ENCODE peak calls at places on chromosomes 11 and 22, in eight cellular contexts. One of them, this sample, is unnamed.

GRCh38 chr22:40039482-40039881 is 44.7 kb downstream of the FAM83F start:
- DNase-seq in breast epithelium: no peak
- DNase-seq in kidney: no peak
- DNase-seq in sigmoid colon: no peak
- DNase-seq in body of pancreas: no peak
- DNase-seq in GM13977: no peak
- DNase-seq in BE2C: no peak
- DNase-seq in Caco-2: no peak
- DNase-seq in this sample: no peak

GRCh38 chr22:36277482-36278291 is 24.8 kb downstream of the APOL1 start:
- DNase-seq in Caco-2: peak
- DNase-seq in kidney: no peak
- DNase-seq in GM13977: peak
- DNase-seq in BE2C: peak
- DNase-seq in body of pancreas: peak
- DNase-seq in breast epithelium: no peak
- DNase-seq in sigmoid colon: peak
- DNase-seq in this sample: no peak

GRCh38 chr11:45458269-45458668 is 172.1 kb upstream of the SYT13 start:
- DNase-seq in breast epithelium: no peak
- DNase-seq in BE2C: no peak
- DNase-seq in sigmoid colon: no peak
- DNase-seq in kidney: no peak
- DNase-seq in body of pancreas: no peak
- DNase-seq in GM13977: no peak
- DNase-seq in Caco-2: no peak
- DNase-seq in this sample: no peak

GRCh38 chr11:76962583-76963416 is 71.4 kb upstream of the B3GNT6 start:
- DNase-seq in kidney: no peak
- DNase-seq in Caco-2: peak
- DNase-seq in sigmoid colon: no peak
- DNase-seq in breast epithelium: no peak
- DNase-seq in BE2C: no peak
- DNase-seq in GM13977: peak
- DNase-seq in body of pancreas: peak
- DNase-seq in this sample: no peak

GRCh38 chr22:24973867-24974266 is 21.4 kb downstream of the KIAA1671 start:
- DNase-seq in body of pancreas: no peak
- DNase-seq in GM13977: no peak
- DNase-seq in sigmoid colon: no peak
- DNase-seq in Caco-2: peak
- DNase-seq in breast epithelium: no peak
- DNase-seq in BE2C: no peak
- DNase-seq in kidney: no peak
- DNase-seq in this sample: no peak

GRCh38 chr11:131248588-131248987 is 121.8 kb upstream of the NTM start:
- DNase-seq in kidney: no peak
- DNase-seq in body of pancreas: no peak
- DNase-seq in breast epithelium: no peak
- DNase-seq in sigmoid colon: no peak
- DNase-seq in GM13977: no peak
- DNase-seq in BE2C: no peak
- DNase-seq in Caco-2: no peak
- DNase-seq in this sample: no peak

GRCh38 chr22:21067075-21067900 is 21.5 kb downstream of the LRRC74B start:
- DNase-seq in Caco-2: no peak
- DNase-seq in BE2C: no peak
- DNase-seq in GM13977: no peak
- DNase-seq in body of pancreas: no peak
- DNase-seq in breast epithelium: no peak
- DNase-seq in sigmoid colon: peak
- DNase-seq in kidney: no peak
- DNase-seq in this sample: no peak

GRCh38 chr22:30397656-30398635 is 1.1 kb downstream of the SEC14L2 start:
- DNase-seq in breast epithelium: no peak
- DNase-seq in Caco-2: no peak
- DNase-seq in BE2C: no peak
- DNase-seq in body of pancreas: no peak
- DNase-seq in kidney: peak
- DNase-seq in sigmoid colon: no peak
- DNase-seq in GM13977: no peak
- DNase-seq in this sample: no peak

GRCh38 chr22:42192547-42192946 is 61.9 kb upstream of the CYP2D6 start:
- DNase-seq in breast epithelium: no peak
- DNase-seq in GM13977: no peak
- DNase-seq in kidney: no peak
- DNase-seq in body of pancreas: no peak
- DNase-seq in Caco-2: no peak
- DNase-seq in sigmoid colon: no peak
- DNase-seq in BE2C: no peak
- DNase-seq in this sample: no peak

GRCh38 chr22:36244522-36245391 is 5.4 kb upstream of the APOL2 start:
- DNase-seq in kidney: peak
- DNase-seq in GM13977: no peak
- DNase-seq in Caco-2: no peak
- DNase-seq in BE2C: no peak
- DNase-seq in body of pancreas: no peak
- DNase-seq in sigmoid colon: no peak
- DNase-seq in breast epithelium: no peak
- DNase-seq in this sample: no peak

GRCh38 chr22:47260551-47260950 is 498.1 kb downstream of the TBC1D22A start:
- DNase-seq in breast epithelium: no peak
- DNase-seq in kidney: no peak
- DNase-seq in body of pancreas: no peak
- DNase-seq in BE2C: no peak
- DNase-seq in sigmoid colon: no peak
- DNase-seq in Caco-2: no peak
- DNase-seq in GM13977: no peak
- DNase-seq in this sample: no peak

GRCh38 chr11:81033779-81034550 is 1593.1 kb upstream of the TENM4 start:
- DNase-seq in BE2C: no peak
- DNase-seq in breast epithelium: no peak
- DNase-seq in body of pancreas: no peak
- DNase-seq in GM13977: no peak
- DNase-seq in sigmoid colon: no peak
- DNase-seq in kidney: no peak
- DNase-seq in Caco-2: no peak
- DNase-seq in this sample: no peak

GRCh38 chr11:11813288-11813962 is 28.3 kb upstream of the USP47 start:
- DNase-seq in GM13977: no peak
- DNase-seq in body of pancreas: peak
- DNase-seq in BE2C: no peak
- DNase-seq in sigmoid colon: peak
- DNase-seq in Caco-2: peak
- DNase-seq in breast epithelium: no peak
- DNase-seq in kidney: no peak
- DNase-seq in this sample: peak

GRCh38 chr11:86291466-86292262 is 10.4 kb upstream of the HIKESHI start:
- DNase-seq in body of pancreas: peak
- DNase-seq in sigmoid colon: no peak
- DNase-seq in Caco-2: peak
- DNase-seq in kidney: no peak
- DNase-seq in breast epithelium: no peak
- DNase-seq in BE2C: peak
- DNase-seq in GM13977: peak
- DNase-seq in this sample: no peak

GRCh38 chr11:7571640-7572000 is 57.8 kb downstream of the PPFIBP2 start:
- DNase-seq in breast epithelium: peak
- DNase-seq in kidney: peak
- DNase-seq in body of pancreas: peak
- DNase-seq in sigmoid colon: peak
- DNase-seq in BE2C: peak
- DNase-seq in GM13977: no peak
- DNase-seq in Caco-2: peak
- DNase-seq in this sample: no peak

GRCh38 chr11:27282806-27283205 is 80.2 kb downstream of the CCDC34 start:
- DNase-seq in kidney: no peak
- DNase-seq in GM13977: no peak
- DNase-seq in sigmoid colon: no peak
- DNase-seq in BE2C: peak
- DNase-seq in Caco-2: no peak
- DNase-seq in body of pancreas: no peak
- DNase-seq in breast epithelium: no peak
- DNase-seq in this sample: no peak

GRCh38 chr11:128741928-128742327 is 48.1 kb downstream of the FLI1 start:
- DNase-seq in GM13977: no peak
- DNase-seq in sigmoid colon: no peak
- DNase-seq in BE2C: no peak
- DNase-seq in body of pancreas: no peak
- DNase-seq in Caco-2: no peak
- DNase-seq in breast epithelium: no peak
- DNase-seq in kidney: no peak
- DNase-seq in this sample: no peak

GRCh38 chr22:50071432-50072166 is 13.5 kb upstream of the TTLL8 start:
- DNase-seq in kidney: peak
- DNase-seq in BE2C: no peak
- DNase-seq in body of pancreas: no peak
- DNase-seq in Caco-2: no peak
- DNase-seq in breast epithelium: no peak
- DNase-seq in sigmoid colon: no peak
- DNase-seq in GM13977: no peak
- DNase-seq in this sample: no peak

GRCh38 chr11:101390539-101390938 is 193.3 kb downstream of the TRPC6 start:
- DNase-seq in GM13977: no peak
- DNase-seq in body of pancreas: no peak
- DNase-seq in breast epithelium: no peak
- DNase-seq in kidney: no peak
- DNase-seq in BE2C: no peak
- DNase-seq in sigmoid colon: no peak
- DNase-seq in Caco-2: no peak
- DNase-seq in this sample: no peak

DNA sequence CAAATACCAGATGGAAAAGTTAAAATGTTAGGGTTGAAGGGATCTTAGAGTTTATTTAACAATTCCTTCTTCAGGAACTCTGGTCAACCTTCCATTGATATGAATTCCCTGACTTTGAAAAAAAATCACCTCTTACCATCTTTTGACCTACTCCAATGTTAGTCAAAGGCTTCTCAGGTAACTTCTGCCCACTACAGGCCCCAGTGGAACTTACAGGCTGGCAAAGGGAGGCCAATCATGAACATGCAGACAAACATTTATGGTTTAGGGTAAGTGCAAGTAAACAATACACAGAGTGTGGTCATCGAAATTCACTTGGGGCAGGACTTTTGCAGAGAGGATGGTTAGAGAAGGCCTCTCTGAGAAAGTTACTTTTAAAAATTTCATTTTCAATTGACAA is 45.1 kb downstream of the SYN3 start:
- DNase-seq in breast epithelium: no peak
- DNase-seq in kidney: no peak
- DNase-seq in Caco-2: no peak
- DNase-seq in GM13977: no peak
- DNase-seq in sigmoid colon: no peak
- DNase-seq in BE2C: no peak
- DNase-seq in body of pancreas: no peak
- DNase-seq in this sample: no peak
- TF ChIP-seq CTCF in breast epithelium: no peak
- TF ChIP-seq CTCF in kidney: no peak
- TF ChIP-seq CTCF in Caco-2: no peak
- TF ChIP-seq CTCF in GM13977: no peak
- TF ChIP-seq CTCF in sigmoid colon: no peak
- TF ChIP-seq CTCF in BE2C: peak
- TF ChIP-seq CTCF in body of pancreas: no peak
- TF ChIP-seq CTCF in this sample: no peak

GRCh38 chr22:43272869-43273318 is 70.3 kb downstream of the SCUBE1 start:
- DNase-seq in body of pancreas: no peak
- DNase-seq in kidney: no peak
- DNase-seq in GM13977: no peak
- DNase-seq in Caco-2: peak
- DNase-seq in BE2C: no peak
- DNase-seq in breast epithelium: no peak
- DNase-seq in sigmoid colon: no peak
- DNase-seq in this sample: no peak
- TF ChIP-seq CTCF in body of pancreas: no peak
- TF ChIP-seq CTCF in kidney: no peak
- TF ChIP-seq CTCF in GM13977: no peak
- TF ChIP-seq CTCF in Caco-2: no peak
- TF ChIP-seq CTCF in BE2C: no peak
- TF ChIP-seq CTCF in breast epithelium: no peak
- TF ChIP-seq CTCF in sigmoid colon: no peak
- TF ChIP-seq CTCF in this sample: no peak

DNA sequence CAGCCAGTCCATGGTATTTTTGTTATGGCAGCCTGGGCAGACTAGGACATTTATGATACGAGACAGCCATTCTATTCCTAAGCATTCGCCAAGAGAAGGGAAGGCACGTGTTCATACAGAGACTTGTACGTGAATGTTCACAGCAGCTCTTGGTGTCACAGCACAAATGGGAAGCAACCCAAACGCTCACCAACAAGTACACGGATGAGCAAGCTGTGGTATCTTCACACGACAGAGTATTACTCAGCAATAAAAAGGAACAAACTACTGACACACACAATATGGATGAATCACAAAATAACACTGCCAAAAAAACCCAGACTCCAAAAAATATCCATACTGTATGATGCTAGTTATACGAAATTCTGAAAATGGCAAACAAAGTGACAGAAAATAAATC is 85.1 kb downstream of the PHF21B start:
- DNase-seq in Caco-2: no peak
- DNase-seq in GM13977: no peak
- DNase-seq in sigmoid colon: no peak
- DNase-seq in breast epithelium: no peak
- DNase-seq in BE2C: no peak
- DNase-seq in body of pancreas: no peak
- DNase-seq in kidney: no peak
- DNase-seq in this sample: no peak
- TF ChIP-seq CTCF in Caco-2: no peak
- TF ChIP-seq CTCF in GM13977: no peak
- TF ChIP-seq CTCF in sigmoid colon: no peak
- TF ChIP-seq CTCF in breast epithelium: no peak
- TF ChIP-seq CTCF in BE2C: no peak
- TF ChIP-seq CTCF in body of pancreas: no peak
- TF ChIP-seq CTCF in kidney: no peak
- TF ChIP-seq CTCF in this sample: no peak

GRCh38 chr11:114893329-114893728 is 215.0 kb downstream of the NXPE2 start:
- DNase-seq in breast epithelium: no peak
- DNase-seq in kidney: no peak
- DNase-seq in GM13977: no peak
- DNase-seq in body of pancreas: no peak
- DNase-seq in Caco-2: no peak
- DNase-seq in BE2C: no peak
- DNase-seq in sigmoid colon: no peak
- DNase-seq in this sample: no peak

GRCh38 chr11:114891911-114892310 is 213.6 kb downstream of the NXPE2 start:
- DNase-seq in BE2C: no peak
- DNase-seq in Caco-2: no peak
- DNase-seq in GM13977: no peak
- DNase-seq in sigmoid colon: no peak
- DNase-seq in body of pancreas: no peak
- DNase-seq in kidney: no peak
- DNase-seq in breast epithelium: no peak
- DNase-seq in this sample: no peak

GRCh38 chr11:114890076-114890475 is 211.7 kb downstream of the NXPE2 start:
- DNase-seq in sigmoid colon: no peak
- DNase-seq in GM13977: no peak
- DNase-seq in Caco-2: no peak
- DNase-seq in breast epithelium: no peak
- DNase-seq in body of pancreas: no peak
- DNase-seq in kidney: no peak
- DNase-seq in BE2C: no peak
- DNase-seq in this sample: no peak

GRCh38 chr11:114889464-114890065 is 211.2 kb downstream of the NXPE2 start:
- DNase-seq in sigmoid colon: no peak
- DNase-seq in Caco-2: no peak
- DNase-seq in BE2C: no peak
- DNase-seq in body of pancreas: no peak
- DNase-seq in GM13977: no peak
- DNase-seq in breast epithelium: no peak
- DNase-seq in kidney: no peak
- DNase-seq in this sample: no peak

GRCh38 chr11:114892381-114893197 is 214.3 kb downstream of the NXPE2 start:
- DNase-seq in body of pancreas: no peak
- DNase-seq in breast epithelium: no peak
- DNase-seq in kidney: no peak
- DNase-seq in BE2C: peak
- DNase-seq in GM13977: peak
- DNase-seq in sigmoid colon: no peak
- DNase-seq in Caco-2: peak
- DNase-seq in this sample: no peak
- TF ChIP-seq CTCF in body of pancreas: no peak
- TF ChIP-seq CTCF in breast epithelium: no peak
- TF ChIP-seq CTCF in kidney: no peak
- TF ChIP-seq CTCF in BE2C: peak
- TF ChIP-seq CTCF in GM13977: peak
- TF ChIP-seq CTCF in sigmoid colon: no peak
- TF ChIP-seq CTCF in Caco-2: peak
- TF ChIP-seq CTCF in this sample: no peak